ENCODE peak calls at places on chromosomes 13 and 19, in seven cellular contexts. C is A549, P is K562, K is GM12878, B is IMR-90, A is HepG2, Z is H1. I is an unnamed sample.

GRCh38 chr19:2338055-2338615 is 9.7 kb downstream of the SPPL2B start:
- DNase-seq in P (no peak), A (no peak), K (no peak), B (no peak), Z (no peak), C (no peak), I (no peak)

GRCh38 chr13:65595881-65596280 is 1634.3 kb downstream of the PCDH9 start:
- DNase-seq in C (no peak), P (no peak), A (no peak), Z (no peak), B (peak; percentile 55), K (no peak), I (no peak)

GRCh38 chr19:55149078-55150003 is at the start of gene TNNT1:
- DNase-seq in Z (no peak), P (no peak), K (no peak), C (peak; percentile 6), B (no peak), A (no peak), I (no peak)

GRCh38 chr13:61706899-61707298 is 291.2 kb upstream of the PCDH20 start:
- DNase-seq in C (no peak), K (no peak), P (no peak), B (no peak), Z (no peak), A (no peak), I (no peak)

GRCh38 chr13:77876176-77876575 is 42.5 kb downstream of the EDNRB start:
- DNase-seq in K (no peak), B (peak; percentile 90), C (no peak), Z (no peak), P (no peak), A (no peak), I (no peak)

GRCh38 chr13:51148952-51149573 is 38.0 kb upstream of the C13orf42 start:
- DNase-seq in B (peak; percentile 45), K (no peak), A (no peak), C (peak; percentile 40), Z (no peak), P (no peak), I (peak; percentile 34)

GRCh38 chr13:87057807-87058520 is 613.2 kb upstream of the SLITRK5 start:
- DNase-seq in A (no peak), K (no peak), B (peak; percentile 50), Z (no peak), C (no peak), P (no peak), I (no peak)

GRCh38 chr19:35107541-35107939 is 8.1 kb upstream of the FXYD3 start:
- DNase-seq in C (peak; percentile 55), P (peak; percentile 68), K (no peak), A (peak; percentile 90), Z (no peak), B (no peak), I (peak; percentile 78)

GRCh38 chr19:2270157-2270571 is 11.8 kb downstream of the PEAK3 start:
- DNase-seq in B (no peak), K (no peak), P (peak; percentile 59), Z (no peak), A (no peak), C (no peak), I (no peak)

GRCh38 chr13:107242138-107242537 is 674.2 kb upstream of the ARGLU1 start:
- DNase-seq in C (no peak), B (no peak), A (no peak), P (no peak), K (no peak), Z (no peak), I (no peak)

GRCh38 chr13:52615817-52616216 is 26.4 kb upstream of the HNRNPA1L2 start:
- DNase-seq in P (no peak), K (no peak), B (no peak), Z (no peak), A (peak; percentile 43), C (peak; percentile 23), I (no peak)

GRCh38 chr19:19595171-19595701 is 23.3 kb downstream of the PBX4 start:
- DNase-seq in Z (no peak), P (no peak), K (no peak), C (no peak), A (no peak), B (peak; percentile 47), I (no peak)
- TF ChIP-seq CEBPB in Z (no peak), P (no peak), K (no peak), C (no peak), A (no peak), B (peak; percentile 79), I (no peak)

GRCh38 chr19:37551123-37551993 is 43.2 kb downstream of the ZNF571 start:
- DNase-seq in K (no peak), C (no peak), B (peak; percentile 44), P (peak; percentile 63), Z (no peak), A (no peak), I (no peak)
- TF ChIP-seq CEBPB in K (no peak), C (no peak), B (no peak), P (no peak), Z (no peak), A (no peak), I (no peak)

DNA sequence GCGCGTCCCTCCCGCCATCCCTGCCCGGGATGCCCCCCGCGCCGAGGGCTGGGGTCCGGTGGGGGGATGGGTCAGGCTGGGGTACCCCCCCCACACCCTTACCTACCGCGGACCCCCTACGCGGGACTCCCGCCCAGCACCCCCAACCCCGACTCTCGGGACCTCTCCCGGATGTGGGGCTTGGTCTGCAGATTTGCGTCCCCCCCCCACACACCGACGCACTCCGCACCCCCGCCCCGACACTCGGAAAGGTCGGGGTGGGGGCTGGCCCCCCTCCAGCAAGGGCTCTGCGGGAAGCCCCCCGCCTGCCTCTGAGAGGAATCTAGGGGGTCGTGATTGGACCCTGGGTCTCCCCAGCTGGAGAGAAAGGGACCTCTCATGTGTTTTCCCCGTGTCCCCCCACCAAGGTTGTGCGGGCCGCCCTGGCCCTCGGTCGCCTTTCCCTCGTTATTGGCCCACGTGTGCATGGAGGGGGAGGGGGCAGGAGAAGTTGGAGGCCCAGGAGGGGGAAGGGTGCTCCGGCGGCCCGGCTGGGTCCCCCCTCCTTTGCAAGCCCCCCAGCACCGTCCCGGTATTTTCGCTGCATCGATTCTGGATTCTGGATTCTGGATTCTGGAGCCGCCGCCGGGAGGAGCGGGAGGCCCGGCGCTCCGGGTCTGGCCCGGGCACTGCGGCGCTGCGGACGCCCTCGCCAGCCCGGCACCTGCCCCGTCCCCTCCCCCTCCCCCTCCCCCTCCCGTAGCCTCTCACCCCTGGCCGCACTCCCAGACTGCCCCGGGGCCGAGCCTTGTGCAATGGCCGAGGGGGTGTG is 583 bp downstream of the NFIC start:
- DNase-seq in C (no peak), K (no peak), Z (peak; percentile 77), A (no peak), B (no peak), P (peak; percentile 74), I (no peak)
- TF ChIP-seq CEBPB in C (no peak), K (no peak), Z (no peak), A (no peak), B (no peak), P (no peak), I (no peak)

GRCh38 chr19:56837892-56838679 is 2.4 kb downstream of the PEG3 start:
- DNase-seq in B (no peak), C (no peak), P (no peak), Z (no peak), A (peak; percentile 67), K (no peak), I (no peak)
- TF ChIP-seq CEBPB in B (no peak), C (no peak), P (no peak), Z (no peak), A (peak; percentile 48), K (no peak), I (no peak)

GRCh38 chr13:100958859-100959258 is 284.3 kb upstream of the TMTC4 start:
- DNase-seq in P (no peak), K (no peak), B (no peak), C (no peak), Z (no peak), A (no peak), I (no peak)
- TF ChIP-seq CEBPB in P (no peak), K (no peak), B (no peak), C (no peak), Z (no peak), A (no peak), I (no peak)

DNA sequence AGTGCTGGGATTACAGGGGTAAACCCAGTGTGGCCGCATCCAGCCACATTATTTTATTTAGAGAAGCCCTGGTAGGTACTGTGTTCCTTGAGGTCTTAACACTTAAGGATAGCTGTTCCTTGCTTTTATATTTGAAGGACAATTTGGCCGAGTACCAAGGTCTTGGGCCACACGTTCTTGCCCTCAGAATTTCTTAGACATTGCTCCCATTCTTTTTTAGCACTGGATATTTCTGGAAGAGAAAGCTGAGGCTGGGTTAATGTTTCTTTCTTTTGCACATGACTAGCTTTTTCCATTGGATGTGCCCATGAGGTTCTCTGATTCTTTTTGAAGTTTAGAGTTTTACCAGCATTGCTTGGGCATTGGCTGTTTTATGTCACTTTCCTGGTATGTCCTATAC is 5.5 kb upstream of the RNF113B start:
- DNase-seq in A (no peak), P (no peak), C (no peak), Z (no peak), K (no peak), B (no peak), I (no peak)
- TF ChIP-seq CEBPB in A (no peak), P (no peak), C (no peak), Z (no peak), K (no peak), B (no peak), I (no peak)